ENCODE peak calls at places on chromosome 18, in eight cellular contexts. Z is activated CD4-positive, alpha-beta T cell treated with anti-CD3 and anti-CD28 coated beads, Interleukin-2, amount 50 U/mL, for 24 hours; U is EL; M is SW 1271; J is activated T-helper 1 cell treated with anti-CD3 and anti-CD28 coated beads, Interleukin-2, amount 50 U/mL, for 16 hours; N is progenitor cell of endocrine pancreas; O is pulmonary artery endothelial cell; W is NCI-H774. K is an unnamed sample.

GRCh38 chr18:73766915-73767314 is 380.7 kb downstream of the FBXO15 start:
- DNase-seq in W (no peak), O (no peak), N (no peak), J (no peak), U (no peak), M (no peak), Z (no peak), K (no peak)

GRCh38 chr18:79852561-79853302 is 55.0 kb downstream of the KCNG2 start:
- DNase-seq in J (no peak), M (no peak), W (no peak), Z (no peak), N (no peak), U (no peak), O (no peak), K (no peak)

GRCh38 chr18:59148192-59148591 is 8.5 kb downstream of the SEC11C start:
- DNase-seq in J (no peak), M (no peak), W (peak), Z (no peak), O (no peak), N (no peak), U (no peak), K (no peak)

GRCh38 chr18:3117493-3118192 is 102.1 kb downstream of the MYOM1 start:
- DNase-seq in Z (no peak), O (no peak), J (no peak), W (peak), M (no peak), U (no peak), N (no peak), K (no peak)

GRCh38 chr18:76978616-76979015 is 154.0 kb downstream of the MBP start:
- DNase-seq in M (no peak), J (no peak), W (no peak), N (no peak), Z (no peak), U (no peak), O (no peak), K (no peak)

GRCh38 chr18:63162271-63163014 is 157.1 kb downstream of the BCL2 start:
- DNase-seq in Z (no peak), O (no peak), J (no peak), M (no peak), U (peak), N (no peak), W (no peak), K (no peak)

GRCh38 chr18:35695803-35696202 is 114.3 kb downstream of the GALNT1 start:
- DNase-seq in J (no peak), U (no peak), Z (no peak), O (no peak), N (no peak), W (no peak), M (no peak), K (no peak)

GRCh38 chr18:41955688-41956087 is 654 bp downstream of the PIK3C3 start:
- DNase-seq in W (no peak), O (no peak), N (no peak), J (no peak), Z (no peak), U (no peak), M (peak), K (no peak)

GRCh38 chr18:11923454-11923853 is 15.3 kb upstream of the MPPE1 start:
- DNase-seq in J (no peak), W (no peak), Z (no peak), O (no peak), U (no peak), N (no peak), M (no peak), K (no peak)

GRCh38 chr18:72941001-72941400 is 73.2 kb upstream of the NETO1 start:
- DNase-seq in M (no peak), O (no peak), Z (no peak), U (no peak), N (no peak), J (no peak), W (no peak), K (no peak)

GRCh38 chr18:3713166-3713565 is 263.2 kb downstream of the TGIF1 start:
- DNase-seq in W (no peak), Z (no peak), N (no peak), U (no peak), M (no peak), O (no peak), J (no peak), K (no peak)

GRCh38 chr18:62332964-62333695 is 8.0 kb downstream of the TNFRSF11A start:
- DNase-seq in O (no peak), U (no peak), M (no peak), J (no peak), Z (no peak), N (no peak), W (no peak), K (no peak)